ENCODE peak calls at places on chromosomes 5 and 9, in five cellular contexts. N is hepatocyte, Y is MM.1S, E is OCI-LY7, U is GM23338. L is an unnamed sample.

GRCh38 chr5:620586-621180 is 8.5 kb downstream of the CEP72 start:
- DNase-seq in N (no peak), Y (no peak), E (no peak), U (no peak), L (no peak)

GRCh38 chr9:37923796-37924430 is 20.0 kb upstream of the SLC25A51 start:
- DNase-seq in N (no peak), Y (no peak), E (no peak), U (no peak), L (no peak)

GRCh38 chr9:36034911-36035490 is 1.7 kb upstream of the RECK start:
- DNase-seq in N (no peak), Y (no peak), E (no peak), U (no peak), L (no peak)

GRCh38 chr9:137156567-137157375 is 13.1 kb downstream of the LRRC26 start:
- DNase-seq in N (peak), Y (peak), E (peak), U (peak), L (no peak)

GRCh38 chr5:55191165-55191564 is 18.2 kb upstream of the CDC20B start:
- DNase-seq in N (no peak), Y (no peak), E (no peak), U (no peak), L (no peak)

GRCh38 chr5:56561-57290 is 35.2 kb upstream of the PLEKHG4B start:
- DNase-seq in N (peak), Y (peak), E (peak), U (peak), L (no peak)

GRCh38 chr9:73583590-73583989 is 431.9 kb downstream of the ANXA1 start:
- DNase-seq in N (no peak), Y (no peak), E (no peak), U (no peak), L (no peak)

GRCh38 chr9:34045903-34046302 is 2.8 kb downstream of the UBAP2 start:
- DNase-seq in N (no peak), Y (peak), E (no peak), U (no peak), L (no peak)

GRCh38 chr5:179162351-179163235 is 102.4 kb downstream of the ZNF354C start:
- DNase-seq in N (no peak), Y (no peak), E (no peak), U (no peak), L (no peak)

GRCh38 chr9:91905958-91906585 is 44.0 kb downstream of the ROR2 start:
- DNase-seq in N (no peak), Y (peak), E (peak), U (no peak), L (no peak)

GRCh38 chr5:168795943-168796342 is 216.8 kb upstream of the PANK3 start:
- DNase-seq in N (no peak), Y (no peak), E (no peak), U (no peak), L (no peak)
- TF ChIP-seq EZH2phosphoT487 in N (no peak), Y (no peak), E (no peak), U (no peak), L (no peak)

GRCh38 chr5:173453167-173453566 is 125.0 kb upstream of the STC2 start:
- DNase-seq in N (no peak), Y (no peak), E (no peak), U (no peak), L (no peak)

GRCh38 chr5:173452098-173452497 is 123.9 kb upstream of the STC2 start:
- DNase-seq in N (no peak), Y (no peak), E (no peak), U (no peak), L (peak)

GRCh38 chr5:173451651-173452050 is 123.4 kb upstream of the STC2 start:
- DNase-seq in N (no peak), Y (no peak), E (no peak), U (no peak), L (no peak)

GRCh38 chr5:173452506-173452905 is 124.3 kb upstream of the STC2 start:
- DNase-seq in N (no peak), Y (no peak), E (no peak), U (no peak), L (no peak)

DNA sequence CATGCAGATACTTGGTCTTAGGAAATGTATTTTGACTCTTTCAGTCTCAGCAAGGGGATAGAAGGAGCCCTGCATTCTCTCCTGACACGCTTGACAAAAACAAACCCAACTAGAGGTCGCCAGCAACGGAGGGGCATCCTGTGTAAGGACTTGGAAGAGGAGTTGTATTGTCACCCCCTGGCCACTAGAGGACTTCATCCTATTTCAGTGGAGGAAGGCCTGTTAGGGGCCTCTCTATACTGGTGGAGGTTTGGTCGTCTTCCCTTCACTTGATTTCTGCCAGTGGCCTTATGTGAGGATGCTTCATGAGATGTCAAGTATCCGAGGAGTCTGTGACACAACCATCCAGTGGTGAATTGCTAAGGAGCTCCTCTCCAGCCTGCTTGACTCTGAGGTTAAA is 122.8 kb upstream of the STC2 start:
- DNase-seq in N (peak), Y (no peak), E (peak), U (peak), L (peak)
- TF ChIP-seq CTCF in N (peak), Y (peak), E (peak), U (peak), L (peak)

GRCh38 chr9:113519401-113520108 is 56.0 kb downstream of the RGS3 start:
- DNase-seq in N (peak), Y (no peak), E (no peak), U (no peak), L (no peak)

GRCh38 chr9:113522858-113523257 is 59.3 kb downstream of the RGS3 start:
- DNase-seq in N (no peak), Y (no peak), E (no peak), U (no peak), L (no peak)

GRCh38 chr9:113522419-113522818 is 58.9 kb downstream of the RGS3 start:
- DNase-seq in N (no peak), Y (no peak), E (no peak), U (no peak), L (no peak)

GRCh38 chr9:113521693-113522260 is 58.2 kb downstream of the RGS3 start:
- DNase-seq in N (no peak), Y (peak), E (peak), U (no peak), L (no peak)

GRCh38 chr9:113520109-113520642 is 56.6 kb downstream of the RGS3 start:
- DNase-seq in N (peak), Y (no peak), E (no peak), U (no peak), L (no peak)
- TF ChIP-seq EZH2phosphoT487 in N (no peak), Y (no peak), E (no peak), U (no peak), L (no peak)

DNA sequence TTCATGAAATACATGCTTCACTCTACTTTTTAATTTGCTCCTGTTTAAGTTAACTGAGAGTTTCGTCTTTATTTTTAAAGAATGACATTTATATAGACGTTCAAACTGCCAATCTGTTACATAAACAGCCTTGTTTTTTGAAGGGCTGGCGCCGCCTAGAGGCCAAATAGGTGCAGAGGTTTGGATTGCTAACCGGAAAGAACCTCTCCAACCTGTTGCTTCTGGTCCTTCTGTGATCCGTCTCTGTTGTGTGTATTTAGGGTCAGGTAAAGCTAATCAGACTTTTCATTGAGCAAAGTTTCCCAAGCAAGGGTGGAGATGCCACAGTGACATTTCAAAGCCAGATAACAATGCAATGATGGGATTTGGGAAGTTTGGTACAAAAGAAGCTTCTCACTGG is 39.5 kb upstream of the GLIS3 start:
- DNase-seq in N (peak), Y (peak), E (peak), U (peak), L (peak)
- TF ChIP-seq CTCF in N (peak), Y (peak), E (peak), U (peak), L (peak)

L was measured in HCT116.